ENCODE peak calls at places on chromosomes 5 and 9, in ten cellular contexts. O is HCEC 1CT; N is A172; S is GM04504; R is osteocyte; H is activated CD4-positive, alpha-beta T cell treated with anti-CD3 and anti-CD28 coated beads, Interleukin-2, amount 10 ng/mL, durations not matched to agents 7 days and 5 days; M is neural crest cell; K is brain microvascular endothelial cell; I is HFF-Myc; Q is islet precursor cell. F is an unnamed sample.

GRCh38 chr9:6581266-6581665 is 64.3 kb downstream of the GLDC start:
- DNase-seq in O (no peak), N (no peak), S (no peak), R (no peak), H (no peak), M (no peak), K (no peak), I (no peak), Q (no peak), F (no peak)

GRCh38 chr5:130222638-130223037 is 318.4 kb downstream of the CHSY3 start:
- DNase-seq in O (peak), N (peak), S (peak), R (no peak), H (no peak), M (no peak), K (peak), I (no peak), Q (no peak), F (no peak)

GRCh38 chr9:33113799-33114547 is 37.5 kb upstream of the SMU1 start:
- DNase-seq in O (no peak), N (no peak), S (no peak), R (no peak), H (no peak), M (no peak), K (no peak), I (no peak), Q (no peak), F (no peak)

GRCh38 chr9:109329274-109330258 is 8.7 kb upstream of the EPB41L4B start:
- DNase-seq in O (no peak), N (peak), S (no peak), R (no peak), H (no peak), M (no peak), K (no peak), I (no peak), Q (peak), F (no peak)

GRCh38 chr9:106930477-106930876 is 67.5 kb downstream of the ZNF462 start:
- DNase-seq in O (no peak), N (no peak), S (no peak), R (no peak), H (no peak), M (no peak), K (no peak), I (no peak), Q (no peak), F (no peak)

GRCh38 chr9:128635266-128636023 is 21.2 kb downstream of the DYNC2I2 start:
- DNase-seq in O (peak), N (peak), S (peak), R (peak), H (no peak), M (peak), K (peak), I (peak), Q (peak), F (no peak)

GRCh38 chr5:168701641-168702040 is 122.5 kb upstream of the PANK3 start:
- DNase-seq in O (no peak), N (no peak), S (no peak), R (no peak), H (no peak), M (no peak), K (no peak), I (no peak), Q (no peak), F (no peak)

GRCh38 chr5:136084698-136085097 is 47.9 kb upstream of the SMAD5 start:
- DNase-seq in O (no peak), N (no peak), S (no peak), R (no peak), H (no peak), M (no peak), K (no peak), I (no peak), Q (no peak), F (no peak)

GRCh38 chr9:82890401-82890800 is 172.5 kb downstream of the RASEF start:
- DNase-seq in O (no peak), N (no peak), S (no peak), R (no peak), H (no peak), M (no peak), K (no peak), I (no peak), Q (no peak), F (no peak)

GRCh38 chr9:110815361-110815760 is 146.8 kb downstream of the MUSK start:
- DNase-seq in O (no peak), N (no peak), S (no peak), R (no peak), H (no peak), M (no peak), K (no peak), I (no peak), Q (no peak), F (no peak)

GRCh38 chr5:79560774-79561524 is 47.0 kb upstream of the HOMER1 start:
- DNase-seq in O (peak), N (peak), S (no peak), R (peak), H (peak), M (no peak), K (no peak), I (no peak), Q (no peak), F (no peak)

GRCh38 chr5:126384985-126385384 is 38.2 kb upstream of the GRAMD2B start:
- DNase-seq in O (peak), N (peak), S (peak), R (no peak), H (no peak), M (no peak), K (peak), I (peak), Q (no peak), F (no peak)

GRCh38 chr5:119070578-119070827 is 384 bp upstream of the DMXL1 start:
- DNase-seq in O (no peak), N (no peak), S (no peak), R (no peak), H (no peak), M (no peak), K (no peak), I (no peak), Q (no peak), F (no peak)

GRCh38 chr9:137078701-137079400 is 1.5 kb downstream of the UAP1L1 start:
- DNase-seq in O (no peak), N (no peak), S (no peak), R (no peak), H (no peak), M (no peak), K (no peak), I (no peak), Q (peak), F (no peak)

GRCh38 chr5:115414406-115415142 is 118.1 kb upstream of the CCDC112 start:
- DNase-seq in O (peak), N (no peak), S (peak), R (no peak), H (no peak), M (no peak), K (peak), I (peak), Q (no peak), F (no peak)

GRCh38 chr5:105917189-105917588 is 1753.5 kb downstream of the EFNA5 start:
- DNase-seq in O (no peak), N (no peak), S (no peak), R (no peak), H (no peak), M (no peak), K (no peak), I (no peak), Q (no peak), F (no peak)

GRCh38 chr9:132894343-132894742 is 15.6 kb downstream of the SPACA9 start:
- DNase-seq in O (no peak), N (peak), S (no peak), R (no peak), H (no peak), M (no peak), K (no peak), I (no peak), Q (no peak), F (no peak)

GRCh38 chr5:163887854-163888253 is 382.4 kb downstream of the MAT2B start:
- DNase-seq in O (no peak), N (no peak), S (no peak), R (no peak), H (no peak), M (no peak), K (no peak), I (no peak), Q (no peak), F (no peak)

GRCh38 chr5:158654415-158654814 is 445.3 kb downstream of the EBF1 start:
- DNase-seq in O (no peak), N (no peak), S (no peak), R (no peak), H (no peak), M (no peak), K (no peak), I (no peak), Q (no peak), F (no peak)

GRCh38 chr5:23389543-23390215 is 117.7 kb upstream of the PRDM9 start:
- DNase-seq in O (no peak), N (no peak), S (no peak), R (no peak), H (no peak), M (no peak), K (no peak), I (no peak), Q (no peak), F (no peak)

GRCh38 chr5:57184322-57184721 is 10.5 kb downstream of the GPBP1 start:
- DNase-seq in O (no peak), N (no peak), S (no peak), R (no peak), H (no peak), M (no peak), K (no peak), I (no peak), Q (no peak), F (no peak)